ENCODE peak calls at places on chromosomes 7 and 10, in four cellular contexts. W, Y, C and J are unnamed samples.

GRCh38 chr10:22846294-22846693 is 81.6 kb upstream of the ARMC3 start:
- DNase-seq in W (no peak), Y (no peak), C (no peak), J (no peak)

GRCh38 chr7:5354460-5355279 is 69.0 kb downstream of the TNRC18 start:
- DNase-seq in W (no peak), Y (no peak), C (no peak), J (no peak)

GRCh38 chr10:2925631-2926030 is 141.7 kb upstream of the PFKP start:
- DNase-seq in W (no peak), Y (peak; percentile 44), C (no peak), J (no peak)

GRCh38 chr7:91348686-91349085 is 84.5 kb downstream of the FZD1 start:
- DNase-seq in W (no peak), Y (no peak), C (no peak), J (no peak)

GRCh38 chr7:45977256-45977655 is 56.2 kb upstream of the IGFBP3 start:
- DNase-seq in W (no peak), Y (no peak), C (no peak), J (no peak)

GRCh38 chr10:49600781-49601400 is 9.2 kb upstream of the SLC18A3 start:
- DNase-seq in W (no peak), Y (no peak), C (no peak), J (no peak)

GRCh38 chr10:90062786-90063185 is 361.4 kb downstream of the KIF20B start:
- DNase-seq in W (no peak), Y (no peak), C (no peak), J (no peak)

GRCh38 chr7:103637080-103637479 is 191.1 kb upstream of the SLC26A5 start:
- DNase-seq in W (no peak), Y (no peak), C (no peak), J (no peak)

GRCh38 chr10:10794776-10795175 is 222.9 kb upstream of the CELF2 start:
- DNase-seq in W (no peak), Y (no peak), C (no peak), J (no peak)